ENCODE peak calls at places on chromosomes 11 and 22, in seven cellular contexts. M, Y, W, L, N, F and P are unnamed samples.

GRCh38 chr11:2558402-2558801 is 113.6 kb downstream of the KCNQ1 start:
- DNase-seq in F (no peak), L (no peak), N (peak; percentile 28), W (no peak), M (no peak), Y (no peak), P (no peak)

GRCh38 chr22:20268350-20269012 is 363 bp upstream of the RTN4R start:
- DNase-seq in M (peak; percentile 80), W (peak; percentile 70), L (no peak), F (peak; percentile 30), Y (peak; percentile 86), N (peak; percentile 89), P (no peak)

GRCh38 chr11:20931029-20931428 is 261.6 kb downstream of the NELL1 start:
- DNase-seq in Y (no peak), W (no peak), F (no peak), N (no peak), M (no peak), L (no peak), P (no peak)

GRCh38 chr11:64409278-64409677 is 50.3 kb downstream of the RPS6KA4 start:
- DNase-seq in L (no peak), N (no peak), M (no peak), W (no peak), Y (no peak), F (no peak), P (no peak)

GRCh38 chr22:39024923-39025322 is 4.0 kb downstream of the APOBEC3D start:
- DNase-seq in Y (no peak), F (no peak), M (no peak), L (no peak), W (no peak), N (no peak), P (no peak)

GRCh38 chr22:30392661-30393321 is 4.0 kb upstream of the SEC14L2 start:
- DNase-seq in Y (no peak), M (peak; percentile 36), W (no peak), F (no peak), N (peak; percentile 69), L (no peak), P (no peak)

GRCh38 chr11:84588131-84588829 is 1038.9 kb downstream of the DLG2 start:
- DNase-seq in F (no peak), M (no peak), Y (no peak), W (no peak), N (peak; percentile 54), L (no peak), P (no peak)

GRCh38 chr11:30016588-30017363 is at the start of gene KCNA4:
- DNase-seq in M (no peak), Y (no peak), N (peak; percentile 85), F (peak; percentile 0), W (peak; percentile 68), L (no peak), P (no peak)

GRCh38 chr11:47236482-47236881 is 12.1 kb downstream of the ACP2 start:
- DNase-seq in Y (no peak), M (peak; percentile 80), L (no peak), N (no peak), F (peak; percentile 28), W (peak; percentile 84), P (peak; percentile 46)

GRCh38 chr11:117949062-117949461 is 19.9 kb upstream of the TMPRSS13 start:
- DNase-seq in N (no peak), Y (no peak), M (no peak), F (no peak), W (no peak), L (no peak), P (no peak)

GRCh38 chr11:19595840-19596751 is 116.5 kb upstream of the NAV2 start:
- DNase-seq in W (no peak), F (peak; percentile 91), M (peak; percentile 88), L (peak; percentile 92), Y (no peak), N (no peak), P (peak; percentile 82)

GRCh38 chr11:65184146-65184545 is 2.4 kb downstream of the CAPN1 start:
- DNase-seq in Y (no peak), M (no peak), W (no peak), L (no peak), F (no peak), N (peak; percentile 93), P (no peak)

GRCh38 chr11:28528217-28528616 is 420.0 kb downstream of the METTL15 start:
- DNase-seq in L (no peak), N (no peak), M (peak; percentile 50), Y (no peak), F (peak; percentile 45), W (no peak), P (no peak)

GRCh38 chr11:68002575-68002942 is 1.3 kb downstream of the UNC93B1 start:
- DNase-seq in W (no peak), N (no peak), Y (no peak), L (no peak), M (peak; percentile 70), F (no peak), P (no peak)

GRCh38 chr11:131912127-131912526 is 541.7 kb downstream of the NTM start:
- DNase-seq in L (no peak), N (no peak), W (no peak), Y (no peak), M (peak; percentile 25), F (no peak), P (no peak)

DNA sequence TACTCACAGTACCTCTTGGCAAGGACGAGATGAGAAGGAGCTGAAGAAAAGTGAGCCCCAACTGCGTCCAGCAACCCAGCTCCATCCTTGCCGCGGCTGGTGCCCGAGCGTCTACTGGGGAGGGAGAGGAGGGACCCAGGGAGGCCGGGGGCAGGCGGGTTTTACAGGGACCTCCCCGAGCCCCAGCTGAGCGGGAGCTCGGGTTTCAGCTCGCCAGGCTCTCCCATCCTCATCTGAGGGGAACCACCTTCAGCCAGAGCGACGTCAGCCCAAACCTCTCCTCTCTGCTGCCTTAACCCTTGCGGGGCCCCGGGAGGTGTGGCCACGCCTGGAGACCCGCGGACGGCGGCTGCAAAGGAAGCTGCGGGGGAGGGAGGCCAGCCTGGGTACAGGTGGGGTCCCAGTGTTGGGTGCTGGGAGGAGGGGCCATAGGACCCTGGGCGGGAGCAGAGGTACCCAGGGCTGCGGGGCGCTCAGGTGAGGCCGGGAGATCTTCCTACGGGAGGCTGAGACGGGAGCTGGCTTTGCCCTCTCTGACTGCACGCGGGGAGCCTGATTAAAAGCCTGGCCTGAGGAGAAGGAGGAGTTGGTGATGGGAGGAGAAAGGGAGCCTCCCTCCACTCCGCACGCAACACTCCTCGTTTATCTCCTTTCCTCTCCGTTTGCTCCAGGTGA is at the start of gene PAMR1:
- DNase-seq in F (peak; percentile 77), N (peak; percentile 92), L (peak; percentile 74), M (peak; percentile 95), W (peak; percentile 52), Y (peak; percentile 69), P (no peak)
- H3K4me3 ChIP-seq in F (peak within 1 kb of the TSS; percentile 87), N (peak within 1 kb of the TSS; percentile 73), L (peak within 1 kb of the TSS; percentile 71), M (peak within 1 kb of the TSS; percentile 74), W (no peak within 1 kb of the TSS), Y (peak within 1 kb of the TSS; percentile 38), P (peak within 1 kb of the TSS; percentile 53)

GRCh38 chr11:10808553-10809372 is at the start of gene EIF4G2:
- DNase-seq in L (peak; percentile 98), W (peak; percentile 99), N (peak; percentile 99), F (peak; percentile 98), M (peak; percentile 100), Y (peak; percentile 99), P (peak; percentile 95)

GRCh38 chr11:10803676-10804075 is 5.0 kb downstream of the EIF4G2 start:
- DNase-seq in Y (no peak), M (peak; percentile 26), N (no peak), L (no peak), F (peak; percentile 3), W (no peak), P (no peak)

GRCh38 chr11:10806206-10806605 is 2.5 kb downstream of the EIF4G2 start:
- DNase-seq in N (no peak), W (no peak), F (no peak), Y (no peak), L (no peak), M (no peak), P (no peak)

GRCh38 chr11:10807629-10808552 is 835 bp downstream of the EIF4G2 start:
- DNase-seq in F (peak; percentile 60), N (peak; percentile 67), M (peak; percentile 67), Y (peak; percentile 61), W (peak; percentile 62), L (peak; percentile 26), P (peak; percentile 5)

GRCh38 chr11:10805741-10806140 is 3.0 kb downstream of the EIF4G2 start:
- DNase-seq in Y (no peak), L (no peak), W (no peak), F (no peak), N (no peak), M (no peak), P (no peak)
- H3K4me3 ChIP-seq in Y (no peak overlapping the region), L (no peak overlapping the region), W (peak overlapping the region; percentile 94), F (peak overlapping the region; percentile 2), N (peak overlapping the region; percentile 97), M (peak overlapping the region; percentile 96), P (no peak overlapping the region)

DNA sequence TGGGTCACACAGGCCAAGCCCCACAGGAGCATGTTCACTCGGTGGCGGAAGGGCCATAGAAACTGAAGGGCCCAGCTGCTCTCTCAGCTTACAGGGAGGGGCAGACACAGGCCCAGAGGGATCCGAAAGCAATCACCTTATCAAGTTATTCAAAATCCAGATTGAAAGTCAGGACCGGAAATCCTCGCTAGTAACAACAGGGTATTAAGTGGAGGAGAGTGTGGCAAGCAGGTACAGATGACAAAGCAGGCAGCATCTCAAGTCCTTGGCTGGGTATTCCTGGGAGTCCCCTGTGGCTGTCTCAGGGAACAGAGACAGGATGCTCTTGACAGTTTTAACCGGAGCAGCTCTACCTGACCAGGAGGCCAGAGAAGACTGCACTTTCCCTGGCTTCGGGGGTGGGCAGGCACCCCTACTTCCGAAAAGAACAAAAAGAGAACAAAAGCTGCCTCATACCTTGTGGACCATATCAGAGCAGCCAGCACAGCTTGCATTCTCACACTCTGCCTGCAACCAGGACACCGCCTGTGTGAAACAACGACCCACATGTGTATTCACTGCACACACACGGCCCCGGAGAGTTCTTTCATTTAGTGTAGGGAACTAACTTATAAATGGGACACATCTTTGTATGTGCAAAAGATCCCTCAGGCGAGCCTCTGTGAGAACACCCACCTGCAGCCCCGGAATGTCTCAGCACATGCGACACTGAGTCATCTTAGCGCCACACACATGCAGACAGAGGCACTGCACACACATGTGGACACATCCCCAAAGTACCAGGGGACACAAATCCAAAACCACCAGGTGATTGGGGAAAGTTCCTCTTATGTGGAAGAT is 78.3 kb downstream of the MICAL3 start:
- DNase-seq in M (no peak), F (no peak), N (no peak), W (no peak), Y (no peak), L (no peak), P (no peak)
- H3K4me3 ChIP-seq in M (no peak overlapping the region), F (no peak overlapping the region), N (no peak overlapping the region), W (no peak overlapping the region), Y (no peak overlapping the region), L (no peak overlapping the region), P (no peak overlapping the region)

DNA sequence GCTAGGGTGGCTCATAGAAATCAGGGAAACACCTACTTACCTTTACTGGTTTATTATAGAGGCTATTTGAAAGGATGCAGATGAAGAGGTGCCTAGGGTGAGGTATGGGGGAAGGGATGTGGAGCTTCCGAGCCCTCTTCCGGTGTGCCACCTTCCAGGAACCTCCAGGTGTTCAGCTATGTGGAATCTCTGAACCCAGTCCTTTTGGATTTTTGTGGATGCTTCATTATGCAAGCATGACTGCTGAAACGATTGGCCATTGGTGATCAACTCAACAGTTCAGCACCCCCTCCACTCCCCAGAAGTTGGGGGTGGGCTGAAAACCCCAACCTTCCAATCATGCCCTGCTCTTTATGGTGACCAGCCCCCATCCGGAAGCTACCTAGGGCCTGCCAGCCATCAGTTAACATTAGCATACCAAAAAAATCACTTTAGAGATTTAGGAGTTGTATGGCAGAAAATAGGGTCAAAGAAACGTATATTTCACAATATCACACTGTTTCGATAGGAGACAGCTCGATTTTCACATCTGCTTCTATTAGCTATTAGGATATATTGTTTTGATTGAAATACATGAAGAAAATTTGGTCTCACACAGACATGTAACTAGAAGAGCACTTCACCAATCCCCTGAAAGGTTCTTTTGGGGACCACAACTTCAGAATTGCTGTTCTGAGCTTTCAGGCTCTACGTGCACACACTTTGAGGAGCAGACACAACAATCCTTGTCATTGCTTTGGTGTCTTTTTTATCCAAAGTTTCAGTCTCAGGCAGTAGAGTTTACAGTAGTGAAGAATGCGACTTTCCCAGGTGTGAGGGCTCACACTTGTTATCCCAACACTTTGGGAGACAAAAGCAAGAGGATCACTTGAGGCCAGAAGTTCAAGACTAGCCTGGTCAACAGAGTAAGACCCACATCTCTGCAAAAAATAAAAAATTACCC is 3.3 kb upstream of the POLR2G start:
- DNase-seq in N (peak; percentile 87), Y (no peak), W (no peak), L (no peak), F (no peak), M (no peak), P (no peak)
- H3K4me3 ChIP-seq in N (no peak overlapping the region), Y (no peak overlapping the region), W (no peak overlapping the region), L (no peak overlapping the region), F (no peak overlapping the region), M (no peak overlapping the region), P (no peak overlapping the region)